ENCODE peak calls at places on chromosomes 6 and 20, in seven cellular contexts. M is H1, G is sigmoid colon, C is GM12878, O is HCT116, Y is stomach, L is SK-N-SH. A is an unnamed sample. For H3K27me3, the result is how much of the 10 kb centered on the place peaks cover.

GRCh38 chr20:49210101-49210749 is 9.0 kb upstream of the DDX27 start:
- DNase-seq in Y (no peak), C (no peak), G (no peak), L (no peak), O (no peak), M (no peak), A (no peak)

GRCh38 chr6:20827798-20828197 is 293.5 kb downstream of the CDKAL1 start:
- DNase-seq in Y (no peak), M (no peak), L (no peak), G (no peak), O (no peak), C (no peak), A (no peak)

GRCh38 chr20:49812463-49813304 is at the start of gene SLC9A8:
- DNase-seq in C (peak), M (peak), Y (peak), G (peak), O (peak), L (peak), A (peak)

GRCh38 chr20:48285656-48286055 is 500.4 kb upstream of the SULF2 start:
- DNase-seq in O (no peak), Y (no peak), C (no peak), L (no peak), G (no peak), M (no peak), A (no peak)

GRCh38 chr6:73476722-73477121 is 15.2 kb downstream of the MTO1 start:
- DNase-seq in G (no peak), C (no peak), L (no peak), M (no peak), O (no peak), Y (no peak), A (no peak)

GRCh38 chr20:55053389-55053788 is 578.0 kb downstream of the DOK5 start:
- DNase-seq in Y (no peak), G (no peak), C (no peak), O (no peak), M (no peak), L (no peak), A (no peak)

GRCh38 chr6:36671687-36672375 is 6.7 kb upstream of the CDKN1A start:
- DNase-seq in G (no peak), M (no peak), L (no peak), Y (no peak), O (no peak), C (no peak), A (no peak)

GRCh38 chr20:43666376-43667328 is at the start of gene MYBL2:
- DNase-seq in C (no peak), G (no peak), L (peak), M (peak), Y (peak), O (peak), A (no peak)

GRCh38 chr6:12806811-12807210 is 90.2 kb downstream of the PHACTR1 start:
- DNase-seq in L (no peak), M (no peak), G (no peak), C (no peak), O (no peak), Y (no peak), A (no peak)

GRCh38 chr6:1739680-1740079 is 130.0 kb downstream of the FOXC1 start:
- DNase-seq in O (no peak), L (no peak), M (no peak), Y (no peak), C (peak), G (no peak), A (no peak)

GRCh38 chr20:64102647-64103354 is 4.6 kb downstream of the NPBWR2 start:
- DNase-seq in O (no peak), G (no peak), L (no peak), C (no peak), Y (no peak), M (peak), A (no peak)

GRCh38 chr6:43183441-43183840 is 1.4 kb downstream of the CUL9 start:
- DNase-seq in C (no peak), O (no peak), L (no peak), Y (no peak), G (no peak), M (no peak), A (no peak)

GRCh38 chr6:32113386-32114352 is 4.5 kb upstream of the TNXB start:
- DNase-seq in M (no peak), C (no peak), Y (peak), O (no peak), G (peak), L (peak), A (no peak)

GRCh38 chr6:84461461-84461860 is 234.0 kb upstream of the CEP162 start:
- DNase-seq in G (no peak), O (no peak), M (no peak), Y (no peak), L (no peak), C (no peak), A (no peak)

GRCh38 chr6:61809004-61809595 is 476.9 kb downstream of the KHDRBS2 start:
- DNase-seq in Y (no peak), C (no peak), M (no peak), G (no peak), L (peak), O (no peak), A (no peak)

GRCh38 chr20:63004607-63005211 is 2.1 kb downstream of the BHLHE23 start:
- DNase-seq in Y (no peak), C (no peak), L (no peak), O (no peak), M (no peak), G (no peak), A (no peak)

GRCh38 chr20:53208110-53208908 is 236.2 kb downstream of the TSHZ2 start:
- DNase-seq in C (no peak), M (peak), L (peak), O (no peak), Y (no peak), G (no peak), A (no peak)

GRCh38 chr6:31971279-31971992 is 502 bp downstream of the DXO start:
- DNase-seq in Y (no peak), O (no peak), G (peak), C (no peak), M (peak), L (no peak), A (no peak)

GRCh38 chr6:10837692-10837996 is 695 bp downstream of the MAK start:
- DNase-seq in Y (no peak), C (no peak), G (no peak), O (no peak), L (no peak), M (no peak), A (no peak)

GRCh38 chr20:44730441-44730840 is 15.2 kb upstream of the KCNK15 start:
- DNase-seq in M (no peak), G (no peak), L (no peak), O (peak), Y (no peak), C (no peak), A (no peak)

GRCh38 chr20:2446845-2447244 is 23.7 kb downstream of the SNRPB start:
- DNase-seq in M (no peak), C (no peak), G (no peak), Y (no peak), O (no peak), L (no peak), A (no peak)

GRCh38 chr20:21182832-21183563 is 57.1 kb downstream of the KIZ start:
- DNase-seq in Y (no peak), L (no peak), G (peak), C (no peak), M (no peak), O (no peak), A (no peak)

GRCh38 chr20:58494923-58495622 is 20.1 kb downstream of the APCDD1L start:
- DNase-seq in Y (no peak), G (no peak), L (no peak), C (no peak), M (no peak), O (no peak), A (no peak)

GRCh38 chr6:108741346-108741989 is 106.8 kb upstream of the ARMC2 start:
- DNase-seq in C (no peak), O (no peak), M (no peak), G (no peak), Y (no peak), L (no peak), A (no peak)

GRCh38 chr6:835476-836160 is 142.7 kb upstream of the EXOC2 start:
- DNase-seq in Y (no peak), M (no peak), G (no peak), O (no peak), L (no peak), C (no peak), A (no peak)

GRCh38 chr20:1934578-1935573 is 39.7 kb downstream of the SIRPA start:
- DNase-seq in C (no peak), M (no peak), L (peak), Y (no peak), O (no peak), G (peak), A (no peak)

GRCh38 chr6:93621400-93621799 is 202.0 kb upstream of the EPHA7 start:
- DNase-seq in G (no peak), Y (no peak), C (no peak), O (no peak), M (no peak), L (no peak), A (no peak)

GRCh38 chr20:2981646-2982045 is 61.8 kb upstream of the GNRH2 start:
- DNase-seq in G (no peak), Y (no peak), L (no peak), M (peak), O (no peak), C (no peak), A (no peak)

GRCh38 chr20:40844285-40844684 is 155.2 kb upstream of the MAFB start:
- DNase-seq in C (no peak), Y (no peak), G (no peak), O (no peak), L (no peak), M (no peak), A (no peak)

GRCh38 chr20:40339661-40340449 is 349.2 kb downstream of the MAFB start:
- DNase-seq in L (no peak), Y (no peak), M (no peak), C (no peak), G (peak), O (no peak), A (no peak)

GRCh38 chr6:163263196-163263595 is 151.3 kb upstream of the QKI start:
- DNase-seq in L (no peak), Y (peak), O (no peak), G (peak), C (no peak), M (no peak), A (no peak)

GRCh38 chr6:72182337-72183246 is 296.2 kb downstream of the RIMS1 start:
- DNase-seq in Y (peak), G (no peak), O (no peak), M (peak), L (peak), C (no peak), A (peak)

GRCh38 chr6:126312013-126312665 is 27.8 kb upstream of the CENPW start:
- DNase-seq in Y (no peak), M (no peak), G (no peak), O (peak), L (peak), C (no peak), A (no peak)

GRCh38 chr6:136309729-136310311 is 20.2 kb upstream of the BCLAF1 start:
- DNase-seq in C (no peak), Y (no peak), O (no peak), M (no peak), G (no peak), L (no peak), A (no peak)
- TF ChIP-seq CTCF in C (no peak), Y (no peak), O (no peak), M (no peak), G (no peak), L (no peak), A (no peak)

GRCh38 chr6:167238169-167238693 is 52.9 kb upstream of the UNC93A start:
- DNase-seq in L (no peak), C (no peak), G (no peak), M (no peak), O (no peak), Y (no peak), A (no peak)
- TF ChIP-seq POLR2AphosphoS5 in L (no peak), C (no peak), G (no peak), M (peak), O (no peak), Y (no peak), A (no peak)

GRCh38 chr20:19833395-19833794 is 75.3 kb downstream of the RIN2 start:
- DNase-seq in Y (no peak), G (no peak), L (no peak), C (no peak), M (no peak), O (no peak), A (no peak)
- H3K27me3 ChIP-seq in Y (under half), G (under half), L (under half), C (under half), M (under half), O (under half), A (under half)

GRCh38 chr6:30915591-30915946 is 1.5 kb downstream of the VARS2 start:
- DNase-seq in Y (no peak), O (peak), L (peak), M (no peak), G (no peak), C (no peak), A (no peak)
- TF ChIP-seq CTCF in Y (no peak), O (peak), L (peak), M (peak), G (peak), C (peak), A (peak)

GRCh38 chr6:159778542-159778941 is 10.9 kb downstream of the TCP1 start:
- DNase-seq in C (no peak), G (no peak), Y (no peak), M (no peak), O (no peak), L (no peak), A (no peak)

GRCh38 chr6:159772196-159772595 is 10.4 kb downstream of the ACAT2 start:
- DNase-seq in O (no peak), M (no peak), C (no peak), G (no peak), Y (no peak), L (no peak), A (no peak)

GRCh38 chr6:159778131-159778530 is 11.3 kb downstream of the TCP1 start:
- DNase-seq in Y (no peak), G (no peak), L (no peak), C (no peak), O (no peak), M (no peak), A (no peak)

DNA sequence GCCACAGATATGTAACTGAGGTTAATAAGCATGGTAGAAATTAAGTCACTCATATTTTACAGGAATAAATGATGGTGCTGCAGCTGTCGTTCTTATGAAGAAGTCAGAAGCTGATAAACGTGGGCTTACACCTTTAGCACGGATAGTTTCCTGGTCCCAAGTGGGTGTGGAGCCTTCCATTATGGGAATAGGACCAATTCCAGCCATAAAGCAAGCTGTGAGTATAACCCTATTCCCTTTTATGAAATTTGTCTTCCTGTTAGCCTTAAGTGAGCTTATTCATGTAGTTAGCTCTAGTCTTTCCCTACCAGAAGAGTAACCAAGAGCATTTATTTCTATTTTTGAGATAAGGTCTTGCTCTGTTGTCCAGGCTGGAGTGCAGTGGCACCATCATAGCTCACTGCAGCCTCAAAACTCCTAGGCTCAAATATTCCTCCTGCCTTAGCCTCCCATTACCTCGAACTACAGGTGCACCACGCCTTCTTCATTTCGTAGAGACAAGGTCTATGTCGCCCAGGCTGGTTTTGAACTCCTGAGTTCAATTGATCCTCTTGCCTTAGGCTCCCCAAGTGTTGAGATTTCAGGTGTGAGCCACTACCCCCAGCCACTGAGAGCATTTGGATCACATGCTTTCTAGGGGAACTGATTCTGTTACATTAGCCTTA is 12.0 kb downstream of the TCP1 start:
- DNase-seq in C (no peak), G (no peak), O (no peak), M (no peak), L (no peak), Y (no peak), A (no peak)
- TF ChIP-seq POLR2AphosphoS5 in C (peak), G (no peak), O (peak), M (no peak), L (no peak), Y (no peak), A (no peak)

GRCh38 chr6:6256881-6257280 is 63.6 kb downstream of the F13A1 start:
- DNase-seq in M (no peak), Y (no peak), G (no peak), C (no peak), L (no peak), O (no peak), A (no peak)
- H3K27me3 ChIP-seq in M (under half), Y (under half), G (under half), C (under half), L (under half), O (under half), A (under half)

A was measured in breast epithelium.